ENCODE peak calls at places on chromosomes 1 and 21, in ten cellular contexts. Q is NCI-H1417; F is NCI-H1694 treated with DMSO at 0.1 percent for 48 hours; C is HT-29; H is lower lobe of right lung; Y is fibroblast of gingiva; X is stimulated activated CD8-positive, alpha-beta memory T cell treated with anti-CD3 and anti-CD28 coated beads, Interleukin-15, amount 100 ng/mL, for 24 hours; R is CD4-positive, CD25-positive, alpha-beta regulatory T cell; S is M059J; W is CD14-positive monocyte. V is an unnamed sample.

GRCh38 chr1:58528518-58528917 is 18.0 kb downstream of the OMA1 start:
- DNase-seq in Y (peak), Q (no peak), W (no peak), S (peak), H (no peak), F (peak), C (no peak), X (no peak), R (no peak), V (no peak)

GRCh38 chr21:15408089-15408488 is 321.7 kb upstream of the USP25 start:
- DNase-seq in W (no peak), Y (no peak), Q (no peak), S (no peak), F (no peak), H (no peak), X (no peak), R (no peak), C (no peak), V (no peak)

GRCh38 chr1:85048296-85049064 is at the start of gene MCOLN3:
- DNase-seq in F (no peak), Y (no peak), X (no peak), Q (peak), H (peak), S (peak), R (peak), W (no peak), C (no peak), V (peak)

GRCh38 chr1:3711780-3712451 is 40.3 kb upstream of the CCDC27 start:
- DNase-seq in Y (no peak), H (no peak), S (peak), F (no peak), W (no peak), R (no peak), Q (no peak), X (no peak), C (no peak), V (no peak)

GRCh38 chr1:161091093-161091492 is 1.7 kb upstream of the NECTIN4 start:
- DNase-seq in C (no peak), Y (no peak), S (no peak), Q (no peak), F (no peak), H (no peak), W (no peak), X (no peak), R (no peak), V (no peak)

GRCh38 chr1:19198820-19199219 is 11.2 kb downstream of the UBR4 start:
- DNase-seq in W (no peak), C (no peak), S (no peak), H (no peak), F (no peak), Y (no peak), Q (no peak), R (no peak), X (no peak), V (no peak)

GRCh38 chr1:184513421-184513820 is 126.6 kb downstream of the C1orf21 start:
- DNase-seq in H (no peak), X (no peak), W (no peak), F (no peak), R (no peak), Y (no peak), C (no peak), S (no peak), Q (no peak), V (no peak)

GRCh38 chr1:187622545-187622944 is 793.8 kb downstream of the PLA2G4A start:
- DNase-seq in Y (no peak), H (no peak), R (no peak), C (no peak), F (no peak), Q (no peak), X (no peak), S (no peak), W (no peak), V (no peak)

GRCh38 chr1:56411021-56411420 is 168.3 kb downstream of the PLPP3 start:
- DNase-seq in H (no peak), Q (no peak), S (no peak), X (no peak), C (no peak), R (no peak), W (no peak), F (no peak), Y (no peak), V (no peak)

GRCh38 chr1:226737819-226738420 is 1.2 kb downstream of the ITPKB start:
- DNase-seq in C (peak), S (peak), H (peak), X (peak), Q (peak), R (peak), W (peak), Y (peak), F (peak), V (no peak)

GRCh38 chr21:41398831-41399230 is 27.2 kb upstream of the MX1 start:
- DNase-seq in S (no peak), X (no peak), Y (no peak), F (no peak), Q (no peak), W (no peak), C (no peak), R (no peak), H (no peak), V (no peak)

GRCh38 chr1:161192476-161193465 is 6.1 kb downstream of the ADAMTS4 start:
- DNase-seq in W (peak), Y (peak), H (no peak), S (peak), X (no peak), C (peak), Q (peak), R (peak), F (peak), V (peak)

GRCh38 chr1:71196685-71197084 is 115.8 kb upstream of the ZRANB2 start:
- DNase-seq in X (no peak), Y (peak), H (no peak), R (no peak), S (peak), Q (peak), F (peak), W (no peak), C (peak), V (no peak)

GRCh38 chr1:39799770-39800470 is 11.3 kb upstream of the BMP8B start:
- DNase-seq in Q (peak), R (peak), X (peak), S (peak), H (peak), C (peak), W (peak), F (peak), Y (peak), V (peak)

GRCh38 chr1:29105822-29106221 is 17.9 kb downstream of the TMEM200B start:
- DNase-seq in Q (no peak), Y (peak), S (peak), W (no peak), X (no peak), R (no peak), F (no peak), C (peak), H (no peak), V (no peak)

GRCh38 chr1:171595324-171595723 is 26.7 kb upstream of the MYOCOS start:
- DNase-seq in W (no peak), C (no peak), Y (peak), S (peak), H (no peak), Q (no peak), F (no peak), R (no peak), X (no peak), V (no peak)

GRCh38 chr1:244353572-244354091 is 98.1 kb downstream of the ADSS2 start:
- DNase-seq in R (no peak), X (no peak), W (peak), H (peak), S (peak), F (no peak), Q (no peak), Y (peak), C (peak), V (no peak)

GRCh38 chr1:2295526-2295925 is 67.4 kb downstream of the SKI start:
- DNase-seq in Q (no peak), Y (no peak), H (no peak), S (no peak), X (no peak), W (no peak), F (no peak), C (no peak), R (no peak), V (no peak)

GRCh38 chr1:173020138-173020742 is 30.5 kb downstream of the TNFSF18 start:
- DNase-seq in Y (no peak), R (no peak), S (no peak), C (no peak), X (no peak), F (no peak), W (no peak), Q (no peak), H (no peak), V (no peak)

V was measured in T-helper 1 cell.